ENCODE peak calls at places on chromosomes 1 and 21, in ten cellular contexts. L is cardiac muscle cell, M is endodermal cell, T is T1000, Z is fibroblast of lung, A is substantia nigra, D is HTR-8/SVneo, I is M059J, N is breast epithelium, C is K562. V is an unnamed sample.

GRCh38 chr1:89672489-89673183 is 39.7 kb downstream of the LRRC8C start:
- DNase-seq in M (no peak), I (peak), D (no peak), N (no peak), A (no peak), C (no peak), T (no peak), L (peak), Z (peak), V (no peak)

GRCh38 chr1:225423518-225423855 is 4.4 kb downstream of the LBR start:
- DNase-seq in T (no peak), M (peak), D (no peak), A (no peak), I (no peak), C (no peak), N (no peak), Z (no peak), L (no peak), V (no peak)

GRCh38 chr1:8021676-8022266 is 4.3 kb downstream of the ERRFI1 start:
- DNase-seq in Z (peak), N (no peak), D (no peak), M (no peak), T (no peak), I (peak), C (no peak), A (no peak), L (peak), V (no peak)

GRCh38 chr21:45460611-45461368 is 55.8 kb downstream of the COL18A1 start:
- DNase-seq in A (no peak), N (no peak), Z (peak), D (peak), T (peak), L (peak), M (no peak), I (peak), C (no peak), V (no peak)

GRCh38 chr1:244820131-244820530 is 15.3 kb upstream of the COX20 start:
- DNase-seq in L (no peak), C (no peak), D (no peak), T (no peak), I (peak), A (no peak), M (no peak), N (no peak), Z (no peak), V (no peak)

GRCh38 chr1:66642992-66643391 is 109.0 kb downstream of the SGIP1 start:
- DNase-seq in N (no peak), C (no peak), L (no peak), I (no peak), D (no peak), A (no peak), T (no peak), M (no peak), Z (no peak), V (no peak)

GRCh38 chr1:96722161-96722908 is 751 bp downstream of the PTBP2 start:
- DNase-seq in M (peak), L (peak), T (peak), D (peak), C (peak), Z (peak), I (peak), N (peak), A (peak), V (no peak)

GRCh38 chr1:14113841-14114567 is 414.0 kb downstream of the PRDM2 start:
- DNase-seq in A (peak), T (no peak), C (peak), Z (peak), D (peak), N (peak), M (peak), I (peak), L (peak), V (no peak)

GRCh38 chr1:52552236-52552504 is 722 bp downstream of the TUT4 start:
- DNase-seq in D (no peak), C (peak), T (peak), I (peak), A (no peak), Z (peak), N (no peak), M (peak), L (peak), V (peak)

GRCh38 chr1:213327318-213327667 is 276.3 kb downstream of the RPS6KC1 start:
- DNase-seq in M (no peak), D (peak), N (no peak), I (peak), L (peak), C (no peak), Z (peak), A (no peak), T (peak), V (no peak)

GRCh38 chr1:40383488-40384412 is 10.2 kb downstream of the SMAP2 start:
- DNase-seq in I (no peak), C (peak), A (no peak), N (no peak), T (no peak), L (peak), Z (peak), M (no peak), D (no peak), V (no peak)

GRCh38 chr1:35454616-35455015 is 102.6 kb downstream of the KIAA0319L start:
- DNase-seq in T (no peak), D (no peak), I (peak), Z (peak), C (no peak), A (no peak), N (no peak), L (peak), M (no peak), V (no peak)

GRCh38 chr1:2969011-2969869 is 52.0 kb upstream of the ACTRT2 start:
- DNase-seq in T (no peak), A (no peak), C (no peak), L (no peak), D (no peak), M (no peak), N (peak), Z (no peak), I (no peak), V (no peak)

GRCh38 chr1:28037946-28038345 is 50.5 kb downstream of the EYA3 start:
- DNase-seq in D (no peak), M (no peak), I (no peak), C (no peak), L (no peak), Z (no peak), N (no peak), A (no peak), T (no peak), V (no peak)

GRCh38 chr1:1400576-1401456 is 1.7 kb upstream of the CCNL2 start:
- DNase-seq in A (no peak), Z (no peak), M (no peak), L (no peak), I (no peak), C (no peak), N (no peak), T (no peak), D (no peak), V (no peak)